ENCODE peak calls at places on chromosomes 2 and 18, in six cellular contexts. M is K562, L is transverse colon, O is IMR-90, C is ovary, I is adrenal gland. V is an unnamed sample.

GRCh38 chr2:55901322-55901721 is 22.3 kb downstream of the EFEMP1 start:
- DNase-seq in M (peak), L (no peak), O (peak), C (no peak), I (no peak), V (no peak)

GRCh38 chr18:21000667-21001066 is 110.9 kb downstream of the ROCK1 start:
- DNase-seq in M (no peak), L (no peak), O (peak), C (no peak), I (no peak), V (no peak)

GRCh38 chr2:157173740-157174184 is 83.7 kb upstream of the GALNT5 start:
- DNase-seq in M (no peak), L (no peak), O (peak), C (no peak), I (no peak), V (no peak)

GRCh38 chr2:60285476-60286316 is 267.8 kb downstream of the BCL11A start:
- DNase-seq in M (no peak), L (no peak), O (no peak), C (no peak), I (no peak), V (no peak)

GRCh38 chr2:98369710-98370239 is 23.5 kb downstream of the CNGA3 start:
- DNase-seq in M (no peak), L (no peak), O (no peak), C (no peak), I (no peak), V (no peak)

GRCh38 chr2:17148298-17149228 is 369.7 kb downstream of the RAD51AP2 start:
- DNase-seq in M (no peak), L (no peak), O (no peak), C (peak), I (no peak), V (no peak)

GRCh38 chr2:201248288-201248844 is 12.0 kb upstream of the CASP8 start:
- DNase-seq in M (no peak), L (no peak), O (no peak), C (no peak), I (no peak), V (no peak)

GRCh38 chr18:44594779-44595467 is 85.8 kb upstream of the SETBP1 start:
- DNase-seq in M (no peak), L (no peak), O (peak), C (no peak), I (no peak), V (no peak)

GRCh38 chr2:241885701-241886643 is 16.4 kb downstream of the RTP5 start:
- DNase-seq in M (no peak), L (no peak), O (no peak), C (no peak), I (no peak), V (no peak)

GRCh38 chr2:28544915-28545589 is 49.2 kb downstream of the PLB1 start:
- DNase-seq in M (no peak), L (peak), O (peak), C (no peak), I (peak), V (no peak)

GRCh38 chr2:224038049-224038829 is 847 bp downstream of the SERPINE2 start:
- DNase-seq in M (no peak), L (peak), O (peak), C (peak), I (no peak), V (no peak)

GRCh38 chr2:47720559-47720958 is 62.4 kb upstream of the MSH6 start:
- DNase-seq in M (no peak), L (no peak), O (no peak), C (no peak), I (no peak), V (no peak)

GRCh38 chr2:190359896-190360376 is 16.5 kb downstream of the INPP1 start:
- DNase-seq in M (no peak), L (peak), O (peak), C (peak), I (peak), V (peak)

GRCh38 chr2:235024191-235024611 is 72.4 kb downstream of the SH3BP4 start:
- DNase-seq in M (no peak), L (no peak), O (peak), C (no peak), I (no peak), V (no peak)

GRCh38 chr2:44244135-44244871 is 31.0 kb upstream of the SLC3A1 start:
- DNase-seq in M (peak), L (peak), O (peak), C (peak), I (peak), V (peak)

GRCh38 chr18:22167091-22167470 is 2.3 kb upstream of the GATA6 start:
- DNase-seq in M (no peak), L (no peak), O (no peak), C (peak), I (peak), V (no peak)

GRCh38 chr2:134683561-134684112 is 35.2 kb downstream of the TMEM163 start:
- DNase-seq in M (no peak), L (no peak), O (no peak), C (no peak), I (peak), V (no peak)

GRCh38 chr2:165462433-165462832 is 7.1 kb upstream of the CSRNP3 start:
- DNase-seq in M (no peak), L (no peak), O (no peak), C (no peak), I (no peak), V (no peak)

GRCh38 chr2:100875516-100876230 is 55.7 kb downstream of the NPAS2 start:
- DNase-seq in M (no peak), L (no peak), O (no peak), C (no peak), I (no peak), V (no peak)

GRCh38 chr2:186456941-186457340 is 29.1 kb upstream of the ZC3H15 start:
- DNase-seq in M (no peak), L (no peak), O (peak), C (no peak), I (no peak), V (no peak)

GRCh38 chr2:68577183-68577582 is 66.2 kb upstream of the PROKR1 start:
- DNase-seq in M (no peak), L (no peak), O (peak), C (no peak), I (no peak), V (no peak)

GRCh38 chr2:130380096-130380934 is 24.5 kb downstream of the PTPN18 start:
- DNase-seq in M (peak), L (no peak), O (no peak), C (no peak), I (no peak), V (no peak)

DNA sequence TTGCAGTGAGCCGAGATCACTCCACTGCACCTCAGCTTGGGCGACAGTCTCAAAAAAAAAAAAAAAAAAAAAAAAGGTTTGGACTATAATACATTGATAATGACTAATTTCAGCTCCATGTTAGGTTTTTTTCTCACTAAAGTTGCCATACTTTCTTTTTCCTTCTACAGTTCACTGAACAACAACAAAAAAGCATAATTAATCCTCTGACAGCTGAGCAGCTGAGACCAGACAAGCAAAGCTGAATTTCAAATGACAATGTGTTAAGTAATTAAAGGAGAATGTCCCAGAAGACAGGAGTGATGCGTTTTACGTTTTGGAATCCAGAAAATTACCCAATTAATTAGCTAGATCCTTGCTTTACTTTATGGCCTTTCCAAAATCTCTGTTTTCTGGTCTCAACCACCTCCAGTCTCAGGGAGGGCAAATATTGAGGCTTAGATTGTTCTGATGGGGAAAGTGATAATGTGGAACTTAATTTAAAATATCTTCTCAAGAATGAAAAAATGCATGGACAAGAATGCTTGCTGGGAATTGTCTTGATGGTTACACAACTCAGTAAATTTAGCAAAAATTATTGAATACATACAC is 17.5 kb upstream of the RMDN2 start:
- DNase-seq in M (no peak), L (no peak), O (no peak), C (no peak), I (no peak), V (no peak)
- TF ChIP-seq POLR2A in M (no peak), L (no peak), O (no peak), C (no peak), I (no peak), V (no peak)

DNA sequence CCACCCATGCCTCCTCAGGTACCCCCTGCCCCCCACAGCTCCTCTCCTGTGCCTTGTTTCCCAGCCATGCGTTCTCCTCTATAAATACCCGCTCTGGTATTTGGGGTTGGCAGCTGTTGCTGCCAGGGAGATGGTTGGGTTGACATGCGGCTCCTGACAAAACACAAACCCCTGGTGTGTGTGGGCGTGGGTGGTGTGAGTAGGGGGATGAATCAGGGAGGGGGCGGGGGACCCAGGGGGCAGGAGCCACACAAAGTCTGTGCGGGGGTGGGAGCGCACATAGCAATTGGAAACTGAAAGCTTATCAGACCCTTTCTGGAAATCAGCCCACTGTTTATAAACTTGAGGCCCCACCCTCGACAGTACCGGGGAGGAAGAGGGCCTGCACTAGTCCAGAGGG is 803 bp upstream of the DES start:
- DNase-seq in M (peak), L (no peak), O (no peak), C (peak), I (no peak), V (peak)
- H3K4me3 ChIP-seq in M (no peak), L (no peak), O (no peak), C (no peak), I (no peak), V (no peak)

GRCh38 chr2:18455256-18455862 is 105.1 kb downstream of the RDH14 start:
- DNase-seq in M (no peak), L (no peak), O (peak), C (no peak), I (no peak), V (no peak)

GRCh38 chr2:18454692-18455255 is 105.7 kb downstream of the RDH14 start:
- DNase-seq in M (no peak), L (no peak), O (no peak), C (no peak), I (no peak), V (no peak)

GRCh38 chr2:18456026-18456425 is 104.4 kb downstream of the RDH14 start:
- DNase-seq in M (no peak), L (no peak), O (no peak), C (no peak), I (no peak), V (no peak)
- H3K27ac ChIP-seq in M (no peak), L (peak), O (peak), C (no peak), I (peak), V (peak)

GRCh38 chr2:218435003-218435982 is 16.4 kb downstream of the VIL1 start:
- DNase-seq in M (no peak), L (peak), O (peak), C (no peak), I (no peak), V (no peak)
- TF ChIP-seq POLR2A in M (no peak), L (no peak), O (no peak), C (no peak), I (no peak), V (no peak)

DNA sequence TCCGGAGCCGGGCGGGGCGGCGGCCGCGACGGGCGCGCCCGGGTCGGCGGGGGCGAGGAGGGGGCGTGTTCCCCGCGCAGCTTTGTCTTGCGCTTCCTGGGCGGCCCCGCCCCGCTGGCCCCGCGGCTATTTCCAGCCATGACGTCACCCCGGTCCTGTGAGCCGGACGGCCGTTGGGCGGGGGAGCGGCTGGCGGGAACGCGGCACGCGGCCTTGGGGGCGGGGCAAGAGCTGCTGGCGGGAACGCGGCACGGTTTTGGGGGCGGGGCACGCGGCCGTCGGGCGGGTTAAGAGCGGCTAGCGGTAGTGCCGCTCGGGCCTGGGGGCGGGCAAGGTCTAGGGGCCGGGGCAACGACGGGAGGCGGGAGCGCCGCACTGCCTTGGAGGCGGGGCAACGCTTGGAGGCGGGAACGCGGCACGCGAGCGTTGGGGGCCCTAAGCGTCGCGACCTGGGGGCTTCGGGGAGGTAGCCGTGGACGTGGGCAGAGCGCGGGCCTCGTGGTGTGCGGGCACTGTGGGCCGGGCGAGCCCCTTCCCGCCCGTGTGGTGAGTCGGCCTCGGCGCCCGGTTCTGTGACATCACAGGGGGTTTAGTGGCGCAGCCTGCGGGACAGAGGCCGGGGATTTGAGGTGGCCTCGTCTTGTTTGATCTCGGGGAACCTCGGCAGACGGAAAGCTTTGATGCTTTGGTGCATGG is 704 bp downstream of the KLF11 start:
- DNase-seq in M (peak), L (peak), O (peak), C (peak), I (peak), V (peak)
- H3K4me3 ChIP-seq in M (peak), L (peak), O (peak), C (peak), I (no peak), V (peak)

DNA sequence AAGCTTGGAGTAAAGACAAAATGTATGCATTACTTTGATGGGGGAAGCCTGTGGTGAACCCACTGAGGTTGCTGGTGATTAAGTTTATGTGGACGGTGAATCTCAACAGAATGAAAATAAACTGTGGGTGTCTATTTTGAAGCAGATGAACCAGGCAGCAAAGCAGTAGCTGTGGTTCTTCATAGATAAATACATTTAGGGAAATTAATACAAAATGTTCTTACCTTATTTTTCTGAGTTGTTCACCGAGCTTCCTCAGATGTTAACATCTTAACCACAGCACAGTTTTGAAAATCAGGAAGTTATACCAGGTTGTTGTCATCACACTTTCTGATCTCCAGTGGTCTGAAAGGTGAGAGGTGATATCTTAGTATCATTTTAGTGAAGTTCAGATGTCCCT is 53.9 kb downstream of the NCK2 start:
- DNase-seq in M (no peak), L (no peak), O (peak), C (no peak), I (no peak), V (no peak)
- H3K27ac ChIP-seq in M (peak), L (peak), O (no peak), C (no peak), I (peak), V (peak)